ENCODE peak calls at places on chromosomes 3 and 15, in four cellular contexts. V is HepG2, S is GM12878, F is K562. K is an unnamed sample.

GRCh38 chr15:50186090-50186489 is 4.1 kb downstream of the SLC27A2 start:
- DNase-seq in V (no peak), F (no peak), S (no peak), K (no peak)

GRCh38 chr3:66441124-66441523 is 59.7 kb downstream of the LRIG1 start:
- DNase-seq in F (no peak), S (no peak), V (no peak), K (no peak)

GRCh38 chr3:112635674-112636073 is 5.3 kb downstream of the CCDC80 start:
- DNase-seq in S (no peak), V (no peak), F (no peak), K (no peak)

GRCh38 chr3:73056365-73057150 is 4.9 kb upstream of the EBLN2 start:
- DNase-seq in F (peak; percentile 37), S (no peak), V (peak; percentile 50), K (peak; percentile 39)

GRCh38 chr3:62363275-62363674 is 10.1 kb downstream of the FEZF2 start:
- DNase-seq in F (no peak), V (no peak), S (no peak), K (no peak)

GRCh38 chr3:131735544-131735943 is 232.8 kb upstream of the MRPL3 start:
- DNase-seq in F (no peak), V (no peak), S (no peak), K (no peak)

GRCh38 chr15:60795471-60795870 is 316.5 kb upstream of the ICE2 start:
- DNase-seq in V (no peak), F (no peak), S (no peak), K (no peak)

GRCh38 chr15:40084657-40085056 is 24.0 kb downstream of the BMF start:
- DNase-seq in F (no peak), S (no peak), V (no peak), K (no peak)

GRCh38 chr15:59436774-59437472 is 1.1 kb upstream of the FAM81A start:
- DNase-seq in V (no peak), S (no peak), F (no peak), K (no peak)

GRCh38 chr15:70198441-70199123 is 100.9 kb upstream of the TLE3 start:
- DNase-seq in V (no peak), F (no peak), S (no peak), K (no peak)

GRCh38 chr3:16415911-16416310 is 97.6 kb downstream of the RFTN1 start:
- DNase-seq in F (no peak), S (no peak), V (no peak), K (no peak)

GRCh38 chr15:65410036-65410435 is 12.7 kb downstream of the IGDCC4 start:
- DNase-seq in V (no peak), F (no peak), S (no peak), K (no peak)

GRCh38 chr3:135915206-135915605 is 50.3 kb upstream of the PPP2R3A start:
- DNase-seq in F (no peak), S (no peak), V (no peak), K (no peak)

GRCh38 chr3:27253831-27254230 is 115.4 kb downstream of the NEK10 start:
- DNase-seq in V (peak; percentile 25), S (peak; percentile 1), F (no peak), K (peak; percentile 51)

GRCh38 chr15:41340189-41340695 is 7.6 kb downstream of the NUSAP1 start:
- DNase-seq in S (no peak), F (no peak), V (no peak), K (no peak)

GRCh38 chr3:112779558-112780480 is 66.8 kb downstream of the CD200R1L start:
- DNase-seq in S (no peak), F (no peak), V (no peak), K (no peak)

GRCh38 chr15:70722266-70723123 is 40.9 kb downstream of the UACA start:
- DNase-seq in F (peak; percentile 36), S (no peak), V (peak; percentile 35), K (no peak)

GRCh38 chr3:58630081-58630709 is 36.4 kb downstream of the FAM3D start:
- DNase-seq in S (no peak), F (peak; percentile 62), V (peak; percentile 46), K (peak; percentile 76)

GRCh38 chr3:158532099-158532734 is 38.8 kb upstream of the MLF1 start:
- DNase-seq in F (peak; percentile 39), S (no peak), V (peak; percentile 44), K (peak; percentile 36)

GRCh38 chr15:58374147-58374546 is 57.6 kb upstream of the LIPC start:
- DNase-seq in F (no peak), V (no peak), S (no peak), K (no peak)

GRCh38 chr15:69253156-69253555 is 45.6 kb upstream of the PAQR5 start:
- DNase-seq in V (no peak), S (no peak), F (peak; percentile 6), K (no peak)

GRCh38 chr3:176513604-176514003 is 683.7 kb downstream of the TBL1XR1 start:
- DNase-seq in F (no peak), V (no peak), S (no peak), K (no peak)

GRCh38 chr3:128076465-128076782 is 24.2 kb downstream of the SEC61A1 start:
- DNase-seq in S (no peak), F (peak; percentile 55), V (no peak), K (no peak)

GRCh38 chr15:62906627-62907026 is 135.9 kb upstream of the TPM1 start:
- DNase-seq in S (no peak), F (no peak), V (no peak), K (no peak)

GRCh38 chr3:145094355-145094941 is 1066.5 kb downstream of the PLOD2 start:
- DNase-seq in S (no peak), V (no peak), F (no peak), K (peak; percentile 28)

GRCh38 chr3:37174532-37175126 is at the start of gene LRRFIP2:
- DNase-seq in S (peak; percentile 51), V (no peak), F (peak; percentile 37), K (no peak)

GRCh38 chr3:2950159-2950558 is 160.0 kb downstream of the IL5RA start:
- DNase-seq in S (no peak), V (no peak), F (no peak), K (no peak)

GRCh38 chr3:56342475-56342874 is 125.8 kb downstream of the ERC2 start:
- DNase-seq in V (no peak), S (no peak), F (no peak), K (no peak)

GRCh38 chr15:82643992-82644391 is 3.2 kb downstream of the CPEB1 start:
- DNase-seq in V (no peak), F (peak; percentile 83), S (no peak), K (peak; percentile 30)

GRCh38 chr3:11606865-11607440 is 36.8 kb downstream of the VGLL4 start:
- DNase-seq in F (no peak), V (no peak), S (no peak), K (no peak)

GRCh38 chr3:172099495-172099808 is 60.1 kb downstream of the FNDC3B start:
- DNase-seq in S (no peak), F (no peak), V (no peak), K (no peak)

GRCh38 chr15:31615643-31616415 is 289.2 kb downstream of the KLF13 start:
- DNase-seq in V (no peak), F (no peak), S (no peak), K (no peak)

GRCh38 chr15:65940618-65940909 is 71.3 kb downstream of the RAB11A start:
- DNase-seq in V (no peak), F (peak; percentile 12), S (no peak), K (no peak)

GRCh38 chr15:93265046-93265658 is 176.1 kb upstream of the RGMA start:
- DNase-seq in S (no peak), V (peak; percentile 3), F (no peak), K (no peak)

GRCh38 chr3:72658466-72659100 is 189.7 kb downstream of the SHQ1 start:
- DNase-seq in S (no peak), V (peak; percentile 40), F (no peak), K (no peak)

GRCh38 chr3:70716832-70717231 is 404.4 kb upstream of the MDFIC2 start:
- DNase-seq in F (peak; percentile 0), V (no peak), S (no peak), K (no peak)

GRCh38 chr3:166123576-166123975 is 286.4 kb upstream of the BCHE start:
- DNase-seq in V (no peak), S (no peak), F (no peak), K (no peak)

GRCh38 chr3:12988728-12989454 is 84.3 kb downstream of the IQSEC1 start:
- DNase-seq in F (no peak), S (no peak), V (no peak), K (no peak)

GRCh38 chr3:30631237-30631961 is 25.0 kb downstream of the TGFBR2 start:
- DNase-seq in S (no peak), F (no peak), V (peak; percentile 66), K (no peak)

GRCh38 chr15:96365781-96366525 is 35.5 kb downstream of the NR2F2 start:
- DNase-seq in V (no peak), F (no peak), S (no peak), K (no peak)

GRCh38 chr15:38862104-38862503 is 297.5 kb upstream of the RASGRP1 start:
- DNase-seq in V (no peak), S (no peak), F (no peak), K (no peak)

GRCh38 chr15:38859574-38859973 is 295.0 kb upstream of the RASGRP1 start:
- DNase-seq in S (no peak), V (no peak), F (no peak), K (no peak)

GRCh38 chr15:38861108-38861507 is 296.5 kb upstream of the RASGRP1 start:
- DNase-seq in V (no peak), F (no peak), S (no peak), K (no peak)

GRCh38 chr15:38860682-38861081 is 296.1 kb upstream of the RASGRP1 start:
- DNase-seq in V (no peak), S (no peak), F (no peak), K (no peak)

GRCh38 chr15:38860253-38860652 is 295.6 kb upstream of the RASGRP1 start:
- DNase-seq in V (no peak), F (no peak), S (no peak), K (no peak)
- TF ChIP-seq FOXK2 in V (no peak), F (no peak), S (no peak), K (no peak)

GRCh38 chr3:83938491-83938890 is 1020.3 kb upstream of the CADM2 start:
- DNase-seq in S (no peak), F (no peak), V (no peak), K (no peak)
- TF ChIP-seq FOXM1 in S (no peak), F (no peak), V (no peak), K (no peak)

GRCh38 chr15:51841401-51842040 is 12.1 kb downstream of the TMOD3 start:
- DNase-seq in S (no peak), V (no peak), F (no peak), K (no peak)
- TF ChIP-seq FOXK2 in S (no peak), V (no peak), F (no peak), K (no peak)

DNA sequence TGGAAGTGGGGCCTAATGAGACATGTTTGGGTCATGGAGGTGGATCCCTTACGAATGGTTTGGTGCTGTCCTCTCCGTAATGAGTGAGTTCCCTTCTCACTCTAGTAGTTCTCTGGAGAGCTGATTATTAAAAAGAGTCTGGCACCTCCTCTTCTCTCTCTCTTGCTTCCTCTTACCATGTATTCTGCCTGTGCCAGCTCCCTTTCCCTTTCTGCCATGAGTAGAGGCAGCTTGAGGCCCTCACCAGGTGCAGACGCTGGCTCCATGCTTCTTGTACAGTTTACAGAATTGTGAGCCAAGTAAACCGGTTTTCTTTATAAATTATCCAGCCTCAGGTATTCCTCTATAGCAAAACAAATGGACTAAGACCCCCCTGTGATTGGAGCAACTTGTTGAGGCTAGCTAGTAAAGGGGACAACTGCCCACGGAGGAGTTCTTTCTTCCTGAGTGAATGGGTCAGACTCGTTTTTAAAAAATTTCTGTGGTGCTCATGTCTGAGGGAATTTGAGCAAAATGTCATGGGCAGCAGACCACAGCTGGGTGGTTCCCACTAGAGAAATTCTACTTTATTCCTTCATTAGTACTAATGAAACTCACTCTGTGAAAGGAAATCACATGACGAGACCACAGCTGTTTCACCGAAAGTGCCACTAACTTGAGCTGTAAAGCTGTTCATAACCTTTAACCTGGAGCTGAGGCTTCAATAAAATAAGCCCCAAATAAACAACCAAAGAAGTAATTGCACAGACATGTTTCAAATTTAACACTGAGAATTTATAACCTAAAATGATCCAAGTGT is 210.0 kb downstream of the NFKBIZ start:
- DNase-seq in V (no peak), S (peak; percentile 92), F (no peak), K (no peak)
- TF ChIP-seq FOXM1 in V (no peak), S (peak; percentile 19), F (no peak), K (no peak)